ENCODE peak calls at places on chromosomes 12 and 14, in ten cellular contexts. U is tibial artery; Q is heart left ventricle; K is astrocyte; Z is nephron progenitor cell; E is EH; F is adipocyte; R is central memory CD8-positive, alpha-beta T cell; Y is activated CD4-positive, alpha-beta T cell treated with anti-CD3 and anti-CD28 coated beads for 4 hours; G is GM19239. V is an unnamed sample.

GRCh38 chr14:74941676-74942097 is 13.7 kb downstream of the PGF start:
- DNase-seq in U (peak), Q (peak), K (peak), Z (no peak), E (peak), F (peak), R (no peak), Y (peak), G (peak), V (peak)

GRCh38 chr12:69240625-69240984 is 1.2 kb downstream of the CPSF6 start:
- DNase-seq in U (no peak), Q (no peak), K (no peak), Z (no peak), E (peak), F (peak), R (no peak), Y (peak), G (peak), V (peak)

GRCh38 chr12:102298022-102298421 is 100.4 kb upstream of the PMCH start:
- DNase-seq in U (no peak), Q (no peak), K (peak), Z (no peak), E (peak), F (peak), R (no peak), Y (no peak), G (no peak), V (no peak)

GRCh38 chr14:39016733-39017095 is 86.3 kb downstream of the SEC23A start:
- DNase-seq in U (no peak), Q (no peak), K (no peak), Z (no peak), E (no peak), F (no peak), R (no peak), Y (no peak), G (no peak), V (no peak)

GRCh38 chr14:54001189-54001878 is 44.7 kb upstream of the BMP4 start:
- DNase-seq in U (no peak), Q (no peak), K (peak), Z (no peak), E (peak), F (no peak), R (no peak), Y (no peak), G (no peak), V (no peak)

GRCh38 chr12:65022441-65022840 is 98.7 kb downstream of the WIF1 start:
- DNase-seq in U (no peak), Q (no peak), K (no peak), Z (no peak), E (no peak), F (no peak), R (no peak), Y (no peak), G (no peak), V (no peak)

GRCh38 chr14:100072783-100073346 is 7.6 kb downstream of the EVL start:
- DNase-seq in U (no peak), Q (no peak), K (no peak), Z (no peak), E (no peak), F (no peak), R (peak), Y (peak), G (no peak), V (peak)

GRCh38 chr12:84357314-84357713 is 555.3 kb downstream of the SLC6A15 start:
- DNase-seq in U (no peak), Q (no peak), K (no peak), Z (no peak), E (no peak), F (no peak), R (no peak), Y (no peak), G (no peak), V (no peak)

GRCh38 chr12:65656904-65657351 is 167.4 kb upstream of the HMGA2 start:
- DNase-seq in U (no peak), Q (no peak), K (peak), Z (no peak), E (peak), F (peak), R (no peak), Y (no peak), G (no peak), V (no peak)

GRCh38 chr12:12506541-12506940 is 56.1 kb downstream of the DUSP16 start:
- DNase-seq in U (no peak), Q (no peak), K (no peak), Z (no peak), E (peak), F (peak), R (no peak), Y (no peak), G (no peak), V (no peak)

GRCh38 chr14:70289138-70289537 is 70.3 kb downstream of the COX16 start:
- DNase-seq in U (no peak), Q (no peak), K (no peak), Z (no peak), E (no peak), F (no peak), R (no peak), Y (peak), G (peak), V (no peak)

GRCh38 chr14:101088714-101089113 is 185.2 kb upstream of the RTL1 start:
- DNase-seq in U (no peak), Q (no peak), K (no peak), Z (no peak), E (no peak), F (no peak), R (no peak), Y (no peak), G (no peak), V (no peak)

GRCh38 chr14:24721772-24722171 is 87.8 kb upstream of the GZMB start:
- DNase-seq in U (no peak), Q (no peak), K (no peak), Z (no peak), E (no peak), F (peak), R (no peak), Y (no peak), G (no peak), V (no peak)

GRCh38 chr14:103058209-103059055 is 1.1 kb upstream of the CDC42BPB start:
- DNase-seq in U (no peak), Q (no peak), K (no peak), Z (peak), E (peak), F (no peak), R (no peak), Y (no peak), G (no peak), V (no peak)

GRCh38 chr14:36519431-36520321 is at the start of gene NKX2-1:
- DNase-seq in U (no peak), Q (no peak), K (no peak), Z (peak), E (peak), F (peak), R (no peak), Y (no peak), G (peak), V (no peak)

GRCh38 chr14:95320076-95320895 is 578 bp upstream of the CLMN start:
- DNase-seq in U (no peak), Q (no peak), K (no peak), Z (no peak), E (no peak), F (no peak), R (no peak), Y (no peak), G (no peak), V (no peak)

GRCh38 chr12:29608581-29608980 is 111.1 kb upstream of the OVCH1 start:
- DNase-seq in U (no peak), Q (no peak), K (no peak), Z (no peak), E (no peak), F (no peak), R (no peak), Y (no peak), G (no peak), V (no peak)

GRCh38 chr12:124842800-124843510 is 20.7 kb downstream of the SCARB1 start:
- DNase-seq in U (no peak), Q (no peak), K (no peak), Z (no peak), E (no peak), F (no peak), R (no peak), Y (no peak), G (no peak), V (no peak)

GRCh38 chr14:50599700-50600444 is 39.9 kb downstream of the ATL1 start:
- DNase-seq in U (no peak), Q (no peak), K (peak), Z (no peak), E (peak), F (peak), R (no peak), Y (no peak), G (no peak), V (no peak)

GRCh38 chr12:59036973-59037807 is 116.9 kb upstream of the LRIG3 start:
- DNase-seq in U (no peak), Q (no peak), K (peak), Z (no peak), E (peak), F (no peak), R (no peak), Y (no peak), G (no peak), V (no peak)

GRCh38 chr12:59834659-59835474 is 239.0 kb downstream of the SLC16A7 start:
- DNase-seq in U (no peak), Q (no peak), K (peak), Z (peak), E (peak), F (peak), R (no peak), Y (no peak), G (no peak), V (no peak)

GRCh38 chr12:132380646-132381045 is 51.3 kb upstream of the GALNT9 start:
- DNase-seq in U (no peak), Q (no peak), K (no peak), Z (no peak), E (no peak), F (no peak), R (no peak), Y (no peak), G (no peak), V (no peak)

GRCh38 chr12:85424581-85425348 is 144.7 kb downstream of the ALX1 start:
- DNase-seq in U (no peak), Q (no peak), K (no peak), Z (peak), E (peak), F (peak), R (no peak), Y (no peak), G (no peak), V (no peak)

GRCh38 chr12:114921796-114922195 is 237.8 kb upstream of the TBX3 start:
- DNase-seq in U (no peak), Q (no peak), K (no peak), Z (no peak), E (peak), F (peak), R (no peak), Y (no peak), G (no peak), V (no peak)

GRCh38 chr12:58896278-58896677 is 24.0 kb downstream of the LRIG3 start:
- DNase-seq in U (no peak), Q (no peak), K (no peak), Z (no peak), E (no peak), F (no peak), R (no peak), Y (no peak), G (no peak), V (no peak)

GRCh38 chr14:92475451-92476187 is 38.0 kb upstream of the RIN3 start:
- DNase-seq in U (peak), Q (no peak), K (peak), Z (no peak), E (peak), F (peak), R (no peak), Y (no peak), G (no peak), V (no peak)

GRCh38 chr12:125140239-125140917 is 75.1 kb downstream of the AACS start:
- DNase-seq in U (no peak), Q (no peak), K (peak), Z (no peak), E (no peak), F (no peak), R (no peak), Y (no peak), G (no peak), V (no peak)

GRCh38 chr12:121697093-121697698 is 15.4 kb upstream of the TMEM120B start:
- DNase-seq in U (no peak), Q (no peak), K (no peak), Z (no peak), E (peak), F (peak), R (no peak), Y (peak), G (no peak), V (peak)

GRCh38 chr14:33642641-33643342 is 308.1 kb downstream of the EGLN3 start:
- DNase-seq in U (no peak), Q (no peak), K (peak), Z (no peak), E (no peak), F (no peak), R (no peak), Y (no peak), G (no peak), V (no peak)

GRCh38 chr12:123986374-123986920 is 13.4 kb downstream of the ZNF664 start:
- DNase-seq in U (no peak), Q (no peak), K (no peak), Z (no peak), E (no peak), F (peak), R (no peak), Y (no peak), G (no peak), V (no peak)

V was measured in central memory CD4-positive, alpha-beta T cell.